ENCODE peak calls at places on chromosomes 16 and 17, in nine cellular contexts. F, L, H, U, A, B, R, I and N are unnamed samples.

GRCh38 chr17:27521281-27522027 is 65.2 kb downstream of the KSR1 start:
- DNase-seq in L (no peak), H (no peak), B (no peak), R (no peak), F (no peak), A (no peak), U (no peak), I (no peak), N (no peak)

GRCh38 chr16:69223882-69224281 is 36.9 kb downstream of the SNTB2 start:
- DNase-seq in U (no peak), B (no peak), I (no peak), R (no peak), H (no peak), A (no peak), F (no peak), L (no peak), N (no peak)

GRCh38 chr16:85579199-85579598 is 33.9 kb upstream of the GSE1 start:
- DNase-seq in L (no peak), A (no peak), F (no peak), U (no peak), H (no peak), I (no peak), B (no peak), R (peak; percentile 92), N (no peak)

GRCh38 chr17:3400008-3400407 is 1.8 kb upstream of the OR1E1 start:
- DNase-seq in H (no peak), F (no peak), B (no peak), I (no peak), A (no peak), R (no peak), U (no peak), L (no peak), N (no peak)

GRCh38 chr16:31093132-31093703 is 1.4 kb downstream of the VKORC1 start:
- DNase-seq in R (peak; percentile 51), B (no peak), U (no peak), H (peak; percentile 87), L (no peak), A (no peak), I (no peak), F (no peak), N (no peak)

GRCh38 chr17:41278176-41278955 is 2.9 kb downstream of the KRTAP9-7 start:
- DNase-seq in L (no peak), B (no peak), A (no peak), H (no peak), R (no peak), I (no peak), U (no peak), F (no peak), N (no peak)

GRCh38 chr16:2388875-2389433 is 40.3 kb upstream of the CCNF start:
- DNase-seq in R (no peak), A (no peak), H (no peak), F (no peak), I (peak; percentile 32), L (no peak), U (no peak), B (no peak), N (peak; percentile 28)

GRCh38 chr16:21036471-21036870 is 114.2 kb downstream of the DNAH3 start:
- DNase-seq in U (no peak), H (no peak), L (no peak), R (no peak), I (no peak), A (no peak), F (no peak), B (no peak), N (no peak)

GRCh38 chr16:50195276-50195675 is 42.2 kb downstream of the TENT4B start:
- DNase-seq in I (peak; percentile 56), U (no peak), H (no peak), B (no peak), A (no peak), F (no peak), R (no peak), L (no peak), N (no peak)

GRCh38 chr16:50635505-50636392 is 45.4 kb downstream of the SNX20 start:
- DNase-seq in B (no peak), I (no peak), F (peak; percentile 8), R (peak; percentile 60), H (peak; percentile 53), L (no peak), U (no peak), A (peak; percentile 44), N (no peak)

GRCh38 chr17:82892869-82893565 is 53.2 kb upstream of the ZNF750 start:
- DNase-seq in R (no peak), F (no peak), A (no peak), I (peak; percentile 47), U (no peak), B (no peak), H (no peak), L (no peak), N (no peak)

GRCh38 chr16:1706386-1707192 is 594 bp downstream of the MAPK8IP3 start:
- DNase-seq in A (peak; percentile 54), I (no peak), B (no peak), R (peak; percentile 50), L (no peak), F (no peak), H (peak; percentile 74), U (no peak), N (no peak)

GRCh38 chr16:59573528-59574271 is 839.6 kb upstream of the GOT2 start:
- DNase-seq in I (no peak), B (no peak), U (no peak), A (no peak), L (no peak), R (no peak), F (no peak), H (no peak), N (peak; percentile 41)

GRCh38 chr16:78606572-78606971 is 507.1 kb downstream of the WWOX start:
- DNase-seq in B (no peak), A (no peak), R (peak; percentile 43), F (no peak), I (no peak), U (no peak), H (no peak), L (no peak), N (no peak)

GRCh38 chr16:78677332-78677731 is 577.9 kb downstream of the WWOX start:
- DNase-seq in A (no peak), H (no peak), B (no peak), I (no peak), R (no peak), F (no peak), U (no peak), L (no peak), N (no peak)

GRCh38 chr16:25063102-25063501 is 47.9 kb upstream of the ARHGAP17 start:
- DNase-seq in U (no peak), A (no peak), I (no peak), B (no peak), L (no peak), R (no peak), F (no peak), H (no peak), N (no peak)

GRCh38 chr16:53456625-53457024 is 22.4 kb downstream of the RBL2 start:
- DNase-seq in B (no peak), U (no peak), A (no peak), I (no peak), F (no peak), L (no peak), H (no peak), R (peak; percentile 3), N (no peak)

GRCh38 chr17:18859256-18859655 is 1.3 kb downstream of the PRPSAP2 start:
- DNase-seq in B (no peak), L (no peak), H (peak; percentile 28), I (no peak), U (no peak), A (no peak), R (no peak), F (no peak), N (no peak)

GRCh38 chr17:77423589-77424451 is 283.1 kb downstream of the SEC14L1 start:
- DNase-seq in U (peak; percentile 99), B (peak; percentile 93), L (peak; percentile 85), R (no peak), H (peak; percentile 73), F (no peak), I (peak; percentile 97), A (no peak), N (peak; percentile 69)
- TF ChIP-seq POLR2AphosphoS5 in U (peak; percentile 96), B (no peak), L (peak; percentile 81), R (no peak), H (peak; percentile 47), F (no peak), I (peak; percentile 40), A (no peak), N (peak; percentile 19)

GRCh38 chr17:10327640-10328039 is 45.2 kb downstream of the MYH13 start:
- DNase-seq in I (peak; percentile 37), F (peak; percentile 78), B (peak; percentile 87), H (peak; percentile 75), R (peak; percentile 94), U (peak; percentile 86), A (peak; percentile 28), L (peak; percentile 35), N (peak; percentile 64)
- TF ChIP-seq CTCF in I (peak; percentile 75), F (peak; percentile 87), B (peak; percentile 76), H (peak; percentile 91), R (peak; percentile 87), U (peak; percentile 85), A (peak; percentile 71), L (peak; percentile 76), N (peak; percentile 87)

DNA sequence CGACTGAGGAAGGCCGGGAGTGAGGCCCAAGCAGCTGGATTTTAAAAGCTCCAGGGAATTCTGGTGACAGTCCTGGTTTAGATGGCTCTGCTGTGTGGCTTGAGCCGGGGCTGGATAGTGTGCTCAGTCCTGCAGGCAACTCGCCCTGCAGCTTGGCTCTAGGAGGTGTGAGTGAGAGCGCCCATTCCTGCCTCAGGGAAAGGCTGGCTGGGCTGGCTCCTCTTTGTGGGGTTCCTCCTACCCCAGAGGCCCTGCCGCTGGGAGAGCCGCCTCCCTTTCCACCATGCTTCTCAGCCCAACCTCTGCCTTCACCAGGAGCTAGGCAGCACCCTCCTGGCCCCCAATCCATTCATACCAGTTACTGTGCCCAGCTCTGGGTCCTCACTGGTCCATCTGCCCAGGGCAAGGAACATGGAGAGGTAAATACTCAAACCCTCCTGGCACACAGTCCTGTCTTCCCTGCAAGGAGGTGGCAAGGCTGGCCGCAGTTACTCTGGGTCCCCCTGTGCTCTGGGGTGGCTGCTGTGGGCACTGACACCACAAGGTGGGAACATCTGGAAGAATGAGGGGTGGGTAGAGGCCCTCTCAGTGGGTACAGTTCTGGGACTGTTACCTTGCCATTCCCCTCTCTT is 47.1 kb downstream of the VAC14 start:
- DNase-seq in I (no peak), F (no peak), L (no peak), U (no peak), H (no peak), A (no peak), B (no peak), R (no peak), N (no peak)
- H3K27ac ChIP-seq in I (no peak overlapping the region), F (no peak overlapping the region), L (no peak overlapping the region), U (no peak overlapping the region), H (no peak overlapping the region), A (peak overlapping the region; percentile 91), B (peak overlapping the region; percentile 14), R (no peak overlapping the region), N (no peak overlapping the region)

DNA sequence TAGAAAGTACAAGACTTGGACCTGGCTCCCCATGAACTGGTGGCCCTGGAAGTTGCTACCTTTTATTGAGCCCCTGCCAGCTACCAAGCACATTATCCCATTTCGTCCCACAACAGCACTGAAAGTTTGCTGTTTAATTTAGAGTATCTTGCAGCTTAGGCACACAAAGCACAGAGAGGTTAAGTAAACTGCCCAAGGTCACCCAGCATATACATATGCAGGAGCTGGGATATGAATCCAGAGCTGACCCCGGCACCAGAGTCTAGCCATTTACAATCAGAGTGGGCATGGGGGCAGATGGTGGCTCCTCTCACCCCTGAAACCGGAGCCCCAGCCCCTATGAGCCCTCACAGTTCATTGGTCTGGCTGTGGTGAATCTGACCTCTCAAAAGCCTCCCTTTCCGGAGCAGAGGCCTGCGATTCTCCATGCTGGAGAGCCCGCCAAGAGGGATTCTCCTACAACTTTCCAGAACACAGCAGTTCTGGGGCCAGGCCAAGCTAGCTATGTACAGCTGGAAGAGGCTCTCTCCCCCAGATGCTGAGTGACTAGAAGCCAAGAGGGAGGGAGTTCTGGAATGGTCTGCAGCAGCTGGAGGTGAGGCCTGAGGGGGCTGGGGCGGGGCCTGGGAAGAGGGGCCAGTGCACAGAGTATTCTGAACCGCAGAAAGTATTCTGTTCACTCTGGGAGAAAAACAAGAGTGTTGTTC is 58.3 kb downstream of the SREBF1 start:
- DNase-seq in F (no peak), H (peak; percentile 68), I (no peak), L (no peak), R (no peak), U (peak; percentile 96), B (no peak), A (no peak), N (no peak)
- TF ChIP-seq POLR2AphosphoS5 in F (no peak), H (no peak), I (no peak), L (no peak), R (no peak), U (peak; percentile 42), B (no peak), A (no peak), N (no peak)